ENCODE peak calls at places on chromosomes 12 and 14, in ten cellular contexts. Q is OCI-M1; H is endothelial cell of umbilical vein; F is naive thymus-derived CD8-positive, alpha-beta T cell; Y is NCI-H1092 treated with DMSO at 0.1 percent for 48 hours; P is GM04504; K is activated CD4-positive, CD25-positive, alpha-beta regulatory T cell; M is upper lobe of right lung; S is mucosa of descending colon; V is endodermal cell. W is an unnamed sample.

GRCh38 chr12:98373019-98373554 is 142.3 kb upstream of the TMPO start:
- DNase-seq in Q (peak), H (peak), F (no peak), Y (peak), P (peak), K (no peak), M (no peak), S (no peak), V (peak), W (no peak)

GRCh38 chr12:127270193-127270592 is 996.8 kb upstream of the TMEM132C start:
- DNase-seq in Q (no peak), H (no peak), F (no peak), Y (no peak), P (peak), K (no peak), M (no peak), S (no peak), V (no peak), W (no peak)

GRCh38 chr12:50400104-50400637 is 514 bp upstream of the LARP4 start:
- DNase-seq in Q (peak), H (no peak), F (no peak), Y (no peak), P (no peak), K (no peak), M (no peak), S (no peak), V (no peak), W (no peak)

GRCh38 chr12:69739287-69740191 is 879 bp downstream of the RAB3IP start:
- DNase-seq in Q (peak), H (peak), F (peak), Y (peak), P (no peak), K (peak), M (peak), S (peak), V (peak), W (peak)

GRCh38 chr14:99412122-99413061 is 68.3 kb downstream of the SETD3 start:
- DNase-seq in Q (no peak), H (no peak), F (no peak), Y (no peak), P (no peak), K (no peak), M (no peak), S (no peak), V (peak), W (peak)

GRCh38 chr12:27498761-27499160 is 25.2 kb upstream of the PPFIBP1 start:
- DNase-seq in Q (peak), H (no peak), F (no peak), Y (no peak), P (no peak), K (no peak), M (no peak), S (no peak), V (no peak), W (no peak)

GRCh38 chr12:96265836-96266235 is 71.7 kb downstream of the ELK3 start:
- DNase-seq in Q (no peak), H (no peak), F (no peak), Y (no peak), P (no peak), K (no peak), M (no peak), S (no peak), V (no peak), W (no peak)

GRCh38 chr14:65462411-65462810 is 49.9 kb downstream of the FUT8 start:
- DNase-seq in Q (peak), H (no peak), F (no peak), Y (no peak), P (peak), K (no peak), M (no peak), S (no peak), V (no peak), W (no peak)

GRCh38 chr14:54547583-54547982 is 19.3 kb upstream of the SAMD4A start:
- DNase-seq in Q (no peak), H (no peak), F (no peak), Y (no peak), P (no peak), K (no peak), M (no peak), S (no peak), V (no peak), W (no peak)